ENCODE peak calls at places on chromosomes 13 and 19, in nine cellular contexts. K is endodermal cell; A is SK-N-SH; Z is thyroid gland; V is cardiac muscle cell; I is heart left ventricle; L is effector memory CD4-positive, alpha-beta T cell; H is neural progenitor cell; O is Panc1. D is an unnamed sample.

GRCh38 chr19:33403973-33404304 is 30.4 kb downstream of the CEBPG start:
- DNase-seq in K (no peak), A (no peak), Z (no peak), V (no peak), I (no peak), L (no peak), H (no peak), O (no peak), D (no peak)

GRCh38 chr19:4077800-4078683 is 11.3 kb upstream of the ZBTB7A start:
- DNase-seq in K (peak), A (no peak), Z (peak), V (peak), I (peak), L (no peak), H (no peak), O (no peak), D (peak)

GRCh38 chr19:48196321-48196761 is 25.9 kb downstream of the ZSWIM9 start:
- DNase-seq in K (peak), A (peak), Z (no peak), V (no peak), I (no peak), L (no peak), H (no peak), O (no peak), D (no peak)

GRCh38 chr19:35351441-35352176 is 3.9 kb downstream of the FFAR1 start:
- DNase-seq in K (peak), A (no peak), Z (no peak), V (no peak), I (no peak), L (no peak), H (no peak), O (no peak), D (no peak)

GRCh38 chr19:14467816-14468215 is 7.3 kb downstream of the PTGER1 start:
- DNase-seq in K (peak), A (no peak), Z (no peak), V (no peak), I (no peak), L (no peak), H (no peak), O (no peak), D (no peak)

GRCh38 chr13:31012285-31013024 is 80.0 kb downstream of the TEX26 start:
- DNase-seq in K (peak), A (peak), Z (no peak), V (peak), I (no peak), L (no peak), H (peak), O (no peak), D (no peak)

GRCh38 chr19:56091066-56091490 is 30.0 kb downstream of the ZNF787 start:
- DNase-seq in K (no peak), A (no peak), Z (no peak), V (no peak), I (no peak), L (no peak), H (no peak), O (no peak), D (no peak)

GRCh38 chr13:28324181-28324789 is 170.6 kb downstream of the FLT1 start:
- DNase-seq in K (peak), A (peak), Z (peak), V (peak), I (peak), L (peak), H (peak), O (peak), D (peak)

GRCh38 chr13:35768551-35768950 is 292.1 kb upstream of the MAB21L1 start:
- DNase-seq in K (no peak), A (no peak), Z (no peak), V (no peak), I (no peak), L (no peak), H (no peak), O (no peak), D (no peak)

GRCh38 chr19:47243776-47244547 is 12.4 kb upstream of the CCDC9 start:
- DNase-seq in K (peak), A (peak), Z (peak), V (peak), I (peak), L (peak), H (peak), O (no peak), D (peak)

GRCh38 chr13:36385471-36385870 is 39.3 kb upstream of the SPART start:
- DNase-seq in K (no peak), A (no peak), Z (no peak), V (no peak), I (no peak), L (no peak), H (no peak), O (no peak), D (no peak)

GRCh38 chr19:15463865-15464371 is 426 bp downstream of the RASAL3 start:
- DNase-seq in K (peak), A (no peak), Z (no peak), V (no peak), I (no peak), L (peak), H (no peak), O (no peak), D (no peak)

GRCh38 chr13:99617474-99618255 is 116.4 kb downstream of the TM9SF2 start:
- DNase-seq in K (peak), A (peak), Z (peak), V (peak), I (peak), L (no peak), H (peak), O (peak), D (peak)

GRCh38 chr19:20313894-20314293 is 146.9 kb downstream of the ZNF486 start:
- DNase-seq in K (no peak), A (no peak), Z (no peak), V (no peak), I (no peak), L (no peak), H (no peak), O (no peak), D (no peak)

GRCh38 chr19:1445932-1446712 is 3.8 kb upstream of the APC2 start:
- DNase-seq in K (peak), A (peak), Z (no peak), V (peak), I (no peak), L (no peak), H (peak), O (no peak), D (peak)

GRCh38 chr19:11881151-11881800 is 6.3 kb upstream of the ZNF69 start:
- DNase-seq in K (peak), A (peak), Z (peak), V (peak), I (peak), L (peak), H (peak), O (peak), D (peak)

GRCh38 chr19:1945899-1946298 is 4.9 kb downstream of the CSNK1G2 start:
- DNase-seq in K (peak), A (peak), Z (no peak), V (peak), I (no peak), L (peak), H (peak), O (no peak), D (peak)

GRCh38 chr19:33409035-33409434 is 35.5 kb downstream of the CEBPG start:
- DNase-seq in K (no peak), A (peak), Z (no peak), V (no peak), I (peak), L (no peak), H (no peak), O (no peak), D (no peak)

GRCh38 chr13:75870397-75870801 is 234.3 kb downstream of the LMO7 start:
- DNase-seq in K (peak), A (peak), Z (peak), V (peak), I (no peak), L (no peak), H (peak), O (peak), D (peak)

GRCh38 chr19:5680083-5680436 is 256 bp downstream of the MICOS13 start:
- DNase-seq in K (no peak), A (peak), Z (peak), V (peak), I (peak), L (no peak), H (peak), O (no peak), D (peak)

GRCh38 chr19:18220632-18221275 is 5.5 kb downstream of the PDE4C start:
- DNase-seq in K (peak), A (no peak), Z (peak), V (no peak), I (no peak), L (no peak), H (peak), O (no peak), D (peak)

GRCh38 chr13:100563779-100564178 is 24.8 kb downstream of the GGACT start:
- DNase-seq in K (peak), A (no peak), Z (no peak), V (no peak), I (no peak), L (no peak), H (no peak), O (no peak), D (no peak)

GRCh38 chr13:97367016-97367415 is 67.0 kb upstream of the RAP2A start:
- DNase-seq in K (no peak), A (no peak), Z (no peak), V (no peak), I (no peak), L (no peak), H (no peak), O (no peak), D (no peak)

GRCh38 chr19:1113278-1113985 is 9.6 kb downstream of the GPX4 start:
- DNase-seq in K (peak), A (peak), Z (peak), V (peak), I (peak), L (peak), H (peak), O (no peak), D (peak)

GRCh38 chr13:36788276-36788675 is 30.7 kb upstream of the RFXAP start:
- DNase-seq in K (no peak), A (no peak), Z (no peak), V (no peak), I (no peak), L (no peak), H (no peak), O (no peak), D (no peak)

GRCh38 chr19:49599378-49600298 is 8.7 kb downstream of the PRR12 start:
- DNase-seq in K (no peak), A (no peak), Z (no peak), V (no peak), I (no peak), L (no peak), H (no peak), O (no peak), D (no peak)

GRCh38 chr19:3097442-3097871 is 3.3 kb downstream of the GNA11 start:
- DNase-seq in K (no peak), A (no peak), Z (no peak), V (no peak), I (peak), L (no peak), H (no peak), O (no peak), D (no peak)

GRCh38 chr13:23778007-23778687 is 111.1 kb downstream of the MIPEP start:
- DNase-seq in K (no peak), A (no peak), Z (no peak), V (no peak), I (no peak), L (no peak), H (no peak), O (no peak), D (no peak)

GRCh38 chr19:53867225-53868090 is at the start of gene MYADM:
- DNase-seq in K (peak), A (peak), Z (peak), V (peak), I (peak), L (peak), H (peak), O (peak), D (peak)

GRCh38 chr19:23509686-23510450 is 114.6 kb upstream of the ZNF91 start:
- DNase-seq in K (no peak), A (no peak), Z (no peak), V (no peak), I (no peak), L (no peak), H (no peak), O (no peak), D (no peak)

GRCh38 chr13:25847145-25847544 is 204.7 kb downstream of the SHISA2 start:
- DNase-seq in K (no peak), A (no peak), Z (no peak), V (no peak), I (no peak), L (no peak), H (no peak), O (no peak), D (no peak)

GRCh38 chr19:17091758-17092333 is 16.3 kb downstream of the MYO9B start:
- DNase-seq in K (no peak), A (no peak), Z (peak), V (no peak), I (peak), L (no peak), H (no peak), O (no peak), D (no peak)

GRCh38 chr19:3243851-3244700 is 19.6 kb downstream of the CELF5 start:
- DNase-seq in K (peak), A (no peak), Z (peak), V (peak), I (peak), L (no peak), H (peak), O (no peak), D (peak)

GRCh38 chr13:102240110-102240509 is 161.7 kb downstream of the FGF14 start:
- DNase-seq in K (no peak), A (peak), Z (no peak), V (no peak), I (no peak), L (no peak), H (no peak), O (no peak), D (no peak)

GRCh38 chr19:45793178-45793564 is 526 bp upstream of the DMWD start:
- DNase-seq in K (no peak), A (no peak), Z (no peak), V (no peak), I (no peak), L (no peak), H (no peak), O (no peak), D (no peak)

DNA sequence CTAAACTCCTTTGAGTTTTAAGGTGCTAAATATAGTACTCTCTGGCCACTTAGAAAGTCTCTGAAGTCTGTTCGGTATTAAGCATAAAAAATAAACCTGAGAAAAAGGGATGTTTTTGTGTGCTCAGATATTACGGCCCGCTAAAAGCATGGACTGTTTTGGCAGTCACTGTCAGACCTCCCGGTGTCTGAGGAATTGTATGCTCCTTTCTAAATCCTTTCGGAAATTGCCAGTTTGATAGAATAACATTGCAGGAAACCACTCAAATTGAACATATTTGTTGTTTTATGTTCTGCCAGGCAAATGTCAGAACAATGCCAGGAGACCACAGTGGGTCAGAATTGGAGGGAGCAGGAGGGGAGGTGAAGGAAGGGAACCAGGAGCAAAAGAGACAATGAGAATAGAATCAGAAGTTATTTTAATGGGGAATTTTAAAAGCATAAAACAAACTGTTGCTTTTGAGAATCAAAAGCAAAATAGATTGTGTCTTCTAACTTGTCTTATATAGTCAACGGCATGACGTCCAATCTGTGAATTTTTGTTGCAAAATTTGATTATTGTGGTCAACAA is 257.3 kb downstream of the SPRY2 start:
- DNase-seq in K (no peak), A (no peak), Z (peak), V (no peak), I (no peak), L (no peak), H (no peak), O (no peak), D (no peak)
- H3K27ac ChIP-seq in K (no peak), A (peak), Z (peak), V (no peak), I (peak), L (no peak), H (no peak), O (peak), D (no peak)

GRCh38 chr19:10421240-10421948 is 1.1 kb downstream of the PDE4A start:
- DNase-seq in K (no peak), A (no peak), Z (no peak), V (no peak), I (no peak), L (no peak), H (no peak), O (no peak), D (no peak)
- H3K4me3 ChIP-seq in K (no peak), A (no peak), Z (no peak), V (peak), I (no peak), L (no peak), H (peak), O (peak), D (no peak)

GRCh38 chr13:32135655-32136054 is 104.1 kb downstream of the FRY start:
- DNase-seq in K (no peak), A (no peak), Z (no peak), V (no peak), I (no peak), L (no peak), H (no peak), O (no peak), D (no peak)
- H3K27ac ChIP-seq in K (no peak), A (peak), Z (no peak), V (no peak), I (no peak), L (no peak), H (no peak), O (no peak), D (no peak)

GRCh38 chr13:110915874-110916670 is 1.2 kb upstream of the ANKRD10 start:
- DNase-seq in K (no peak), A (no peak), Z (no peak), V (no peak), I (no peak), L (no peak), H (no peak), O (no peak), D (peak)

GRCh38 chr13:110913322-110913721 is 1.5 kb downstream of the ANKRD10 start:
- DNase-seq in K (no peak), A (no peak), Z (peak), V (peak), I (no peak), L (no peak), H (peak), O (no peak), D (peak)

GRCh38 chr13:110915057-110915873 is at the start of gene ANKRD10:
- DNase-seq in K (peak), A (peak), Z (peak), V (peak), I (peak), L (peak), H (peak), O (peak), D (peak)

GRCh38 chr13:110913911-110914292 is 967 bp downstream of the ANKRD10 start:
- DNase-seq in K (no peak), A (no peak), Z (no peak), V (no peak), I (no peak), L (no peak), H (no peak), O (no peak), D (no peak)

DNA sequence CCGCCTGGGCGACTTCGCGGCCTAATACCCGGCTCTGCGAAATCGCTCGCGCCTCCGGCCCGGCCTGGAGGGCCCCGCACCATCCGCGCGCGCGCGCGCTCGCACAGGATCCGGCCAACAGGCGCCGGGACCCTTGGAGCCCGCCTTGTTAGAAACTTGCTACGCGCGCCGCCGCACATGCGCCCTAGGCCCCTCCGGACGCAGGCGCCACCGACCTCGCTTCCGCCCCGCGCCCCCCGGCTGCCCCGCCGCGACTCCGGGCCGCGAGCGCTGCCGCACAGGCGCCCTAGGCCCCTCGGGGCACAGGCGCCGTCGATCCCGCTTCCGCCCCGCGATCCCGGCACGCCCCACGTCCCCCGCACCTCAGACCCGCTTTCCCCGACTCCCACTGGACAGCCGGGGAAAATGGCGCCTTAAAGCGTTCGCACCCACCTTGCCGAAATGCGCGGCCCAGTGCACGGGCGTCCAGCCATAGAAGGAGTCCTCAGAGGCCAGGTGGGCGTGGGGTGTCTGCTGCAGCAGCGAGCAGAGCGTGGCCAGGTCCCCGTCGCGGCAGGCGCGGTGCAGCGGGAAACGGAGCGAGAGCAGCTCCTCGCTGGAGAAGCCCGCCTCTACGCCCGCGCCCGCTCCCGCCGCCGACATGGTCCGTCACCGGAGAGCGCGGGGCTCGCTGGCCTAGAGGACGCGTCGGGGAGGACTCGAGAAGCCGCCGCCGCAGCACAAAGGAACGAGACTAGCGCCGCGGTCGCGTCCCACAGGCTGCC is 394 bp downstream of the ANKRD10 start:
- DNase-seq in K (peak), A (peak), Z (peak), V (peak), I (peak), L (peak), H (peak), O (no peak), D (peak)
- H3K4me3 ChIP-seq in K (peak), A (peak), Z (peak), V (peak), I (peak), L (peak), H (peak), O (peak), D (peak)

GRCh38 chr13:53005631-53006030 is 23.0 kb upstream of the OLFM4 start:
- DNase-seq in K (no peak), A (peak), Z (no peak), V (no peak), I (no peak), L (no peak), H (no peak), O (no peak), D (no peak)
- H3K27ac ChIP-seq in K (no peak), A (no peak), Z (no peak), V (no peak), I (no peak), L (no peak), H (no peak), O (no peak), D (no peak)

GRCh38 chr13:39967199-39967959 is 311.9 kb downstream of the COG6 start:
- DNase-seq in K (no peak), A (no peak), Z (no peak), V (no peak), I (no peak), L (no peak), H (no peak), O (no peak), D (no peak)

GRCh38 chr13:39965309-39965708 is 309.8 kb downstream of the COG6 start:
- DNase-seq in K (no peak), A (no peak), Z (peak), V (no peak), I (no peak), L (no peak), H (no peak), O (no peak), D (no peak)

GRCh38 chr13:39968646-39969475 is 313.4 kb downstream of the COG6 start:
- DNase-seq in K (no peak), A (no peak), Z (no peak), V (no peak), I (no peak), L (no peak), H (no peak), O (no peak), D (no peak)

GRCh38 chr13:39971526-39971925 is 316.1 kb downstream of the COG6 start:
- DNase-seq in K (no peak), A (no peak), Z (no peak), V (no peak), I (no peak), L (no peak), H (no peak), O (no peak), D (no peak)

GRCh38 chr13:39970177-39970846 is 314.9 kb downstream of the COG6 start:
- DNase-seq in K (no peak), A (no peak), Z (no peak), V (no peak), I (no peak), L (no peak), H (peak), O (no peak), D (no peak)
- H3K4me3 ChIP-seq in K (no peak), A (no peak), Z (no peak), V (no peak), I (no peak), L (no peak), H (no peak), O (no peak), D (no peak)

GRCh38 chr13:43569688-43570087 is 217.1 kb downstream of the ENOX1 start:
- DNase-seq in K (no peak), A (no peak), Z (no peak), V (no peak), I (no peak), L (no peak), H (no peak), O (no peak), D (peak)

GRCh38 chr13:43574601-43575000 is 212.2 kb downstream of the ENOX1 start:
- DNase-seq in K (no peak), A (no peak), Z (no peak), V (no peak), I (no peak), L (no peak), H (no peak), O (no peak), D (no peak)

GRCh38 chr13:43573787-43574562 is 212.8 kb downstream of the ENOX1 start:
- DNase-seq in K (no peak), A (no peak), Z (no peak), V (no peak), I (no peak), L (no peak), H (no peak), O (no peak), D (no peak)

GRCh38 chr13:43572601-43573360 is 214.0 kb downstream of the ENOX1 start:
- DNase-seq in K (no peak), A (no peak), Z (no peak), V (no peak), I (no peak), L (no peak), H (peak), O (no peak), D (no peak)

GRCh38 chr13:43573361-43573740 is 213.4 kb downstream of the ENOX1 start:
- DNase-seq in K (no peak), A (no peak), Z (no peak), V (no peak), I (no peak), L (no peak), H (no peak), O (no peak), D (no peak)
- H3K27ac ChIP-seq in K (no peak), A (no peak), Z (no peak), V (peak), I (no peak), L (no peak), H (no peak), O (no peak), D (peak)